ENCODE peak calls at places on chromosomes 7 and 10, in four cellular contexts. One of them, this sample, is unnamed.

GRCh38 chr7:20681258-20681882 is 65.9 kb downstream of the ABCB5 start:
- DNase-seq in fibroblast of mammary gland: no peak
- DNase-seq in transverse colon: no peak
- DNase-seq in left ventricle myocardium inferior: no peak
- DNase-seq in this sample: no peak

GRCh38 chr7:98251251-98251843 is 685 bp downstream of the TECPR1 start:
- DNase-seq in fibroblast of mammary gland: peak
- DNase-seq in transverse colon: peak
- DNase-seq in left ventricle myocardium inferior: no peak
- DNase-seq in this sample: peak

GRCh38 chr10:117159390-117159789 is 21.3 kb upstream of the VAX1 start:
- DNase-seq in fibroblast of mammary gland: no peak
- DNase-seq in transverse colon: no peak
- DNase-seq in left ventricle myocardium inferior: no peak
- DNase-seq in this sample: no peak

GRCh38 chr7:50212666-50213621 is 91.6 kb upstream of the IKZF1 start:
- DNase-seq in fibroblast of mammary gland: no peak
- DNase-seq in transverse colon: no peak
- DNase-seq in left ventricle myocardium inferior: no peak
- DNase-seq in this sample: no peak

GRCh38 chr10:108601856-108602255 is 1321.5 kb downstream of the XPNPEP1 start:
- DNase-seq in fibroblast of mammary gland: peak
- DNase-seq in transverse colon: no peak
- DNase-seq in left ventricle myocardium inferior: no peak
- DNase-seq in this sample: no peak

GRCh38 chr7:135856356-135857144 is 107.9 kb upstream of the FAM180A start:
- DNase-seq in fibroblast of mammary gland: peak
- DNase-seq in transverse colon: no peak
- DNase-seq in left ventricle myocardium inferior: no peak
- DNase-seq in this sample: peak

GRCh38 chr7:99733448-99733847 is 1.5 kb downstream of the CYP3A7 start:
- DNase-seq in fibroblast of mammary gland: no peak
- DNase-seq in transverse colon: no peak
- DNase-seq in left ventricle myocardium inferior: no peak
- DNase-seq in this sample: no peak

GRCh38 chr7:23938937-23939552 is 229.0 kb downstream of the STK31 start:
- DNase-seq in fibroblast of mammary gland: peak
- DNase-seq in transverse colon: peak
- DNase-seq in left ventricle myocardium inferior: no peak
- DNase-seq in this sample: peak

GRCh38 chr10:11424456-11425287 is 186.8 kb downstream of the USP6NL start:
- DNase-seq in fibroblast of mammary gland: peak
- DNase-seq in transverse colon: peak
- DNase-seq in left ventricle myocardium inferior: peak
- DNase-seq in this sample: peak

GRCh38 chr7:22110227-22110839 is 164.6 kb upstream of the CDCA7L start:
- DNase-seq in fibroblast of mammary gland: peak
- DNase-seq in transverse colon: peak
- DNase-seq in left ventricle myocardium inferior: peak
- DNase-seq in this sample: peak

GRCh38 chr10:69491611-69492010 is 40.3 kb downstream of the TSPAN15 start:
- DNase-seq in fibroblast of mammary gland: no peak
- DNase-seq in transverse colon: no peak
- DNase-seq in left ventricle myocardium inferior: no peak
- DNase-seq in this sample: no peak

GRCh38 chr10:30495687-30496086 is 61.7 kb downstream of the MAP3K8 start:
- DNase-seq in fibroblast of mammary gland: peak
- DNase-seq in transverse colon: no peak
- DNase-seq in left ventricle myocardium inferior: no peak
- DNase-seq in this sample: no peak

GRCh38 chr7:68421712-68422111 is 1176.6 kb upstream of the AUTS2 start:
- DNase-seq in fibroblast of mammary gland: no peak
- DNase-seq in transverse colon: no peak
- DNase-seq in left ventricle myocardium inferior: no peak
- DNase-seq in this sample: no peak

GRCh38 chr7:41438919-41439882 is 263.7 kb downstream of the INHBA start:
- DNase-seq in fibroblast of mammary gland: no peak
- DNase-seq in transverse colon: no peak
- DNase-seq in left ventricle myocardium inferior: no peak
- DNase-seq in this sample: peak

GRCh38 chr10:4648968-4649367 is 177.0 kb upstream of the AKR1E2 start:
- DNase-seq in fibroblast of mammary gland: no peak
- DNase-seq in transverse colon: no peak
- DNase-seq in left ventricle myocardium inferior: no peak
- DNase-seq in this sample: no peak

GRCh38 chr7:96484845-96485244 is 162.9 kb upstream of the SLC25A13 start:
- DNase-seq in fibroblast of mammary gland: no peak
- DNase-seq in transverse colon: no peak
- DNase-seq in left ventricle myocardium inferior: no peak
- DNase-seq in this sample: no peak

GRCh38 chr7:1975179-1975578 is 257.6 kb downstream of the MAD1L1 start:
- DNase-seq in fibroblast of mammary gland: no peak
- DNase-seq in transverse colon: no peak
- DNase-seq in left ventricle myocardium inferior: no peak
- DNase-seq in this sample: no peak

GRCh38 chr10:101827919-101828600 is 9.8 kb upstream of the OGA start:
- DNase-seq in fibroblast of mammary gland: no peak
- DNase-seq in transverse colon: no peak
- DNase-seq in left ventricle myocardium inferior: no peak
- DNase-seq in this sample: no peak

GRCh38 chr10:110834622-110835219 is 37.0 kb upstream of the PDCD4 start:
- DNase-seq in fibroblast of mammary gland: no peak
- DNase-seq in transverse colon: peak
- DNase-seq in left ventricle myocardium inferior: no peak
- DNase-seq in this sample: peak

GRCh38 chr7:20217193-20217948 is at the start of gene MACC1:
- DNase-seq in fibroblast of mammary gland: no peak
- DNase-seq in transverse colon: peak
- DNase-seq in left ventricle myocardium inferior: no peak
- DNase-seq in this sample: no peak

GRCh38 chr7:69599879-69600764 is 1.8 kb downstream of the AUTS2 start:
- DNase-seq in fibroblast of mammary gland: peak
- DNase-seq in transverse colon: no peak
- DNase-seq in left ventricle myocardium inferior: no peak
- DNase-seq in this sample: no peak
- H3K4me3 ChIP-seq in fibroblast of mammary gland: peak
- H3K4me3 ChIP-seq in transverse colon: peak
- H3K4me3 ChIP-seq in left ventricle myocardium inferior: peak
- H3K4me3 ChIP-seq in this sample: peak

GRCh38 chr10:95745487-95745886 is 10.5 kb upstream of the ENTPD1 start:
- DNase-seq in fibroblast of mammary gland: no peak
- DNase-seq in transverse colon: no peak
- DNase-seq in left ventricle myocardium inferior: no peak
- DNase-seq in this sample: no peak

GRCh38 chr10:95739046-95739445 is 16.9 kb upstream of the ENTPD1 start:
- DNase-seq in fibroblast of mammary gland: no peak
- DNase-seq in transverse colon: no peak
- DNase-seq in left ventricle myocardium inferior: no peak
- DNase-seq in this sample: no peak

GRCh38 chr10:95742962-95743535 is 12.9 kb upstream of the ENTPD1 start:
- DNase-seq in fibroblast of mammary gland: no peak
- DNase-seq in transverse colon: no peak
- DNase-seq in left ventricle myocardium inferior: no peak
- DNase-seq in this sample: no peak

GRCh38 chr10:95742529-95742884 is 13.5 kb upstream of the ENTPD1 start:
- DNase-seq in fibroblast of mammary gland: no peak
- DNase-seq in transverse colon: peak
- DNase-seq in left ventricle myocardium inferior: no peak
- DNase-seq in this sample: peak

GRCh38 chr10:95741807-95742528 is 14.0 kb upstream of the ENTPD1 start:
- DNase-seq in fibroblast of mammary gland: peak
- DNase-seq in transverse colon: peak
- DNase-seq in left ventricle myocardium inferior: no peak
- DNase-seq in this sample: peak
- TF ChIP-seq CTCF in fibroblast of mammary gland: no peak
- TF ChIP-seq CTCF in transverse colon: peak
- TF ChIP-seq CTCF in left ventricle myocardium inferior: peak
- TF ChIP-seq CTCF in this sample: peak

GRCh38 chr10:71399946-71400345 is 3.2 kb downstream of the CDH23 start:
- DNase-seq in fibroblast of mammary gland: no peak
- DNase-seq in transverse colon: no peak
- DNase-seq in left ventricle myocardium inferior: no peak
- DNase-seq in this sample: no peak
- H3K4me3 ChIP-seq in fibroblast of mammary gland: no peak
- H3K4me3 ChIP-seq in transverse colon: no peak
- H3K4me3 ChIP-seq in left ventricle myocardium inferior: no peak
- H3K4me3 ChIP-seq in this sample: no peak

DNA sequence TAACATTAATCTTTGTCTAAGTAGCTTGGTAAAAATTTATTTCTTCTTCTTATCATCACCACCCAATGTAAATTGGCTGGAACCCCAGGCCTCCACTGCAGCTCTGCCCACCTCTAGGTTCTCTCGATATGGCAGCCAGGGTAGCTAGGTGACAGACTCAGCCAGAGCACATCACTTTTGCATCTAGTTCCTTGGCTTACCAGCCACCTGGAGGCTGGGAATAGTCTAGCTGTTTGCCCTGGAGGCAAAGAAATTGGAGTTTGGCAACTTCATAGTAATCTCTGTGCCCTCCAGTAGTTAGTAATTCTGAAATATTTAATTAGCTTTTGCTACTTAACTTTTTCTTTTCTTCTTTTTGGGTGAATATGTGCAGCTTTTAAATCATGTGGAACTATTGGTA is 9.4 kb downstream of the IFRD1 start:
- DNase-seq in fibroblast of mammary gland: no peak
- DNase-seq in transverse colon: no peak
- DNase-seq in left ventricle myocardium inferior: no peak
- DNase-seq in this sample: no peak
- TF ChIP-seq CTCF in fibroblast of mammary gland: no peak
- TF ChIP-seq CTCF in transverse colon: no peak
- TF ChIP-seq CTCF in left ventricle myocardium inferior: no peak
- TF ChIP-seq CTCF in this sample: no peak